ENCODE peak calls at places on chromosomes 3 and 15, in nine cellular contexts. One of them, this sample, is unnamed. For H3K4me1, the result is how much of the 10 kb centered on the place peaks cover.

GRCh38 chr3:43644443-43644842 is 22.6 kb upstream of the ANO10 start:
- DNase-seq in endothelial cell of umbilical vein: no peak
- DNase-seq in psoas muscle: no peak
- DNase-seq in cardiac muscle cell: no peak
- DNase-seq in HCT116: no peak
- DNase-seq in right atrium auricular region: no peak
- DNase-seq in pancreas: no peak
- DNase-seq in H9: no peak
- DNase-seq in neural progenitor cell: no peak
- DNase-seq in this sample: no peak

GRCh38 chr3:117660941-117661635 is 951.5 kb downstream of the TUSC7 start:
- DNase-seq in neural progenitor cell: peak
- DNase-seq in endothelial cell of umbilical vein: no peak
- DNase-seq in psoas muscle: no peak
- DNase-seq in HCT116: no peak
- DNase-seq in pancreas: no peak
- DNase-seq in cardiac muscle cell: no peak
- DNase-seq in H9: no peak
- DNase-seq in right atrium auricular region: no peak
- DNase-seq in this sample: no peak

GRCh38 chr3:155185623-155186022 is 105.5 kb downstream of the MME start:
- DNase-seq in HCT116: no peak
- DNase-seq in pancreas: no peak
- DNase-seq in endothelial cell of umbilical vein: no peak
- DNase-seq in H9: peak
- DNase-seq in cardiac muscle cell: no peak
- DNase-seq in psoas muscle: no peak
- DNase-seq in neural progenitor cell: no peak
- DNase-seq in right atrium auricular region: no peak
- DNase-seq in this sample: no peak

GRCh38 chr15:33234019-33234418 is 39.5 kb upstream of the FMN1 start:
- DNase-seq in HCT116: peak
- DNase-seq in psoas muscle: no peak
- DNase-seq in endothelial cell of umbilical vein: peak
- DNase-seq in H9: no peak
- DNase-seq in right atrium auricular region: no peak
- DNase-seq in neural progenitor cell: peak
- DNase-seq in cardiac muscle cell: peak
- DNase-seq in pancreas: no peak
- DNase-seq in this sample: peak

GRCh38 chr15:38690221-38690620 is 125.6 kb upstream of the RASGRP1 start:
- DNase-seq in endothelial cell of umbilical vein: no peak
- DNase-seq in HCT116: no peak
- DNase-seq in neural progenitor cell: no peak
- DNase-seq in right atrium auricular region: no peak
- DNase-seq in pancreas: no peak
- DNase-seq in H9: no peak
- DNase-seq in cardiac muscle cell: no peak
- DNase-seq in psoas muscle: no peak
- DNase-seq in this sample: no peak

GRCh38 chr15:38130200-38130567 is 122.5 kb upstream of the SPRED1 start:
- DNase-seq in right atrium auricular region: no peak
- DNase-seq in neural progenitor cell: peak
- DNase-seq in H9: no peak
- DNase-seq in HCT116: no peak
- DNase-seq in cardiac muscle cell: no peak
- DNase-seq in psoas muscle: no peak
- DNase-seq in pancreas: no peak
- DNase-seq in endothelial cell of umbilical vein: no peak
- DNase-seq in this sample: no peak

GRCh38 chr3:196634851-196635250 is 4.6 kb upstream of the NRROS start:
- DNase-seq in endothelial cell of umbilical vein: no peak
- DNase-seq in cardiac muscle cell: no peak
- DNase-seq in HCT116: no peak
- DNase-seq in pancreas: peak
- DNase-seq in neural progenitor cell: no peak
- DNase-seq in H9: no peak
- DNase-seq in right atrium auricular region: no peak
- DNase-seq in psoas muscle: no peak
- DNase-seq in this sample: no peak

GRCh38 chr15:101437618-101438481 is 51.7 kb downstream of the PCSK6 start:
- DNase-seq in cardiac muscle cell: no peak
- DNase-seq in neural progenitor cell: no peak
- DNase-seq in pancreas: no peak
- DNase-seq in endothelial cell of umbilical vein: no peak
- DNase-seq in psoas muscle: no peak
- DNase-seq in H9: no peak
- DNase-seq in right atrium auricular region: peak
- DNase-seq in HCT116: no peak
- DNase-seq in this sample: no peak

GRCh38 chr15:48861813-48862431 is 16.0 kb upstream of the EID1 start:
- DNase-seq in H9: no peak
- DNase-seq in neural progenitor cell: peak
- DNase-seq in endothelial cell of umbilical vein: peak
- DNase-seq in right atrium auricular region: no peak
- DNase-seq in HCT116: peak
- DNase-seq in cardiac muscle cell: peak
- DNase-seq in pancreas: no peak
- DNase-seq in psoas muscle: no peak
- DNase-seq in this sample: peak

GRCh38 chr3:171646357-171647133 is 163.7 kb downstream of the PLD1 start:
- DNase-seq in HCT116: peak
- DNase-seq in neural progenitor cell: peak
- DNase-seq in endothelial cell of umbilical vein: peak
- DNase-seq in H9: no peak
- DNase-seq in cardiac muscle cell: peak
- DNase-seq in pancreas: no peak
- DNase-seq in right atrium auricular region: no peak
- DNase-seq in psoas muscle: no peak
- DNase-seq in this sample: peak

GRCh38 chr3:105518806-105519418 is 152.2 kb downstream of the ALCAM start:
- DNase-seq in HCT116: peak
- DNase-seq in endothelial cell of umbilical vein: peak
- DNase-seq in psoas muscle: no peak
- DNase-seq in pancreas: no peak
- DNase-seq in right atrium auricular region: no peak
- DNase-seq in H9: no peak
- DNase-seq in neural progenitor cell: peak
- DNase-seq in cardiac muscle cell: peak
- DNase-seq in this sample: peak

GRCh38 chr3:105518201-105518600 is 151.5 kb downstream of the ALCAM start:
- DNase-seq in HCT116: no peak
- DNase-seq in neural progenitor cell: no peak
- DNase-seq in endothelial cell of umbilical vein: no peak
- DNase-seq in pancreas: no peak
- DNase-seq in cardiac muscle cell: no peak
- DNase-seq in H9: no peak
- DNase-seq in psoas muscle: no peak
- DNase-seq in right atrium auricular region: no peak
- DNase-seq in this sample: no peak

GRCh38 chr3:105513886-105514285 is 147.2 kb downstream of the ALCAM start:
- DNase-seq in cardiac muscle cell: no peak
- DNase-seq in H9: no peak
- DNase-seq in endothelial cell of umbilical vein: no peak
- DNase-seq in HCT116: no peak
- DNase-seq in right atrium auricular region: no peak
- DNase-seq in neural progenitor cell: no peak
- DNase-seq in psoas muscle: no peak
- DNase-seq in pancreas: no peak
- DNase-seq in this sample: no peak

GRCh38 chr3:105513042-105513441 is 146.3 kb downstream of the ALCAM start:
- DNase-seq in endothelial cell of umbilical vein: no peak
- DNase-seq in neural progenitor cell: no peak
- DNase-seq in cardiac muscle cell: no peak
- DNase-seq in psoas muscle: no peak
- DNase-seq in HCT116: no peak
- DNase-seq in pancreas: no peak
- DNase-seq in H9: no peak
- DNase-seq in right atrium auricular region: no peak
- DNase-seq in this sample: no peak

GRCh38 chr3:105516972-105517371 is 150.3 kb downstream of the ALCAM start:
- DNase-seq in right atrium auricular region: no peak
- DNase-seq in HCT116: no peak
- DNase-seq in cardiac muscle cell: peak
- DNase-seq in pancreas: no peak
- DNase-seq in psoas muscle: no peak
- DNase-seq in endothelial cell of umbilical vein: no peak
- DNase-seq in neural progenitor cell: peak
- DNase-seq in H9: no peak
- DNase-seq in this sample: peak
- TF ChIP-seq CTCF in right atrium auricular region: no peak
- TF ChIP-seq CTCF in HCT116: peak
- TF ChIP-seq CTCF in cardiac muscle cell: peak
- TF ChIP-seq CTCF in pancreas: no peak
- TF ChIP-seq CTCF in psoas muscle: no peak
- TF ChIP-seq CTCF in endothelial cell of umbilical vein: no peak
- TF ChIP-seq CTCF in neural progenitor cell: peak
- TF ChIP-seq CTCF in H9: peak
- TF ChIP-seq CTCF in this sample: peak

GRCh38 chr3:177827517-177828249 is 630.4 kb upstream of the TBL1XR1 start:
- DNase-seq in pancreas: no peak
- DNase-seq in HCT116: no peak
- DNase-seq in right atrium auricular region: no peak
- DNase-seq in endothelial cell of umbilical vein: peak
- DNase-seq in psoas muscle: no peak
- DNase-seq in neural progenitor cell: no peak
- DNase-seq in cardiac muscle cell: no peak
- DNase-seq in H9: no peak
- DNase-seq in this sample: peak

GRCh38 chr3:177833392-177833791 is 636.1 kb upstream of the TBL1XR1 start:
- DNase-seq in right atrium auricular region: no peak
- DNase-seq in cardiac muscle cell: no peak
- DNase-seq in HCT116: no peak
- DNase-seq in psoas muscle: no peak
- DNase-seq in endothelial cell of umbilical vein: peak
- DNase-seq in H9: no peak
- DNase-seq in neural progenitor cell: no peak
- DNase-seq in pancreas: no peak
- DNase-seq in this sample: no peak

GRCh38 chr3:177831361-177831760 is 634.1 kb upstream of the TBL1XR1 start:
- DNase-seq in H9: no peak
- DNase-seq in cardiac muscle cell: no peak
- DNase-seq in HCT116: no peak
- DNase-seq in right atrium auricular region: no peak
- DNase-seq in neural progenitor cell: no peak
- DNase-seq in psoas muscle: no peak
- DNase-seq in endothelial cell of umbilical vein: no peak
- DNase-seq in pancreas: no peak
- DNase-seq in this sample: no peak

GRCh38 chr3:177832862-177833261 is 635.6 kb upstream of the TBL1XR1 start:
- DNase-seq in endothelial cell of umbilical vein: no peak
- DNase-seq in cardiac muscle cell: no peak
- DNase-seq in pancreas: no peak
- DNase-seq in HCT116: no peak
- DNase-seq in right atrium auricular region: no peak
- DNase-seq in neural progenitor cell: no peak
- DNase-seq in H9: no peak
- DNase-seq in psoas muscle: no peak
- DNase-seq in this sample: no peak

GRCh38 chr3:177830411-177830849 is 633.1 kb upstream of the TBL1XR1 start:
- DNase-seq in endothelial cell of umbilical vein: no peak
- DNase-seq in psoas muscle: no peak
- DNase-seq in neural progenitor cell: no peak
- DNase-seq in HCT116: no peak
- DNase-seq in H9: no peak
- DNase-seq in right atrium auricular region: no peak
- DNase-seq in pancreas: no peak
- DNase-seq in cardiac muscle cell: no peak
- DNase-seq in this sample: peak
- H3K4me1 ChIP-seq in endothelial cell of umbilical vein: under half
- H3K4me1 ChIP-seq in psoas muscle: under half
- H3K4me1 ChIP-seq in neural progenitor cell: under half
- H3K4me1 ChIP-seq in HCT116: under half
- H3K4me1 ChIP-seq in H9: under half
- H3K4me1 ChIP-seq in right atrium auricular region: under half
- H3K4me1 ChIP-seq in pancreas: under half
- H3K4me1 ChIP-seq in cardiac muscle cell: under half
- H3K4me1 ChIP-seq in this sample: under half

GRCh38 chr15:42732095-42732827 is 4.7 kb downstream of the CDAN1 start:
- DNase-seq in pancreas: no peak
- DNase-seq in psoas muscle: no peak
- DNase-seq in neural progenitor cell: no peak
- DNase-seq in endothelial cell of umbilical vein: no peak
- DNase-seq in right atrium auricular region: no peak
- DNase-seq in cardiac muscle cell: no peak
- DNase-seq in HCT116: no peak
- DNase-seq in H9: no peak
- DNase-seq in this sample: no peak
- H3K27ac ChIP-seq in pancreas: no peak
- H3K27ac ChIP-seq in psoas muscle: no peak
- H3K27ac ChIP-seq in neural progenitor cell: no peak
- H3K27ac ChIP-seq in endothelial cell of umbilical vein: no peak
- H3K27ac ChIP-seq in right atrium auricular region: no peak
- H3K27ac ChIP-seq in cardiac muscle cell: no peak
- H3K27ac ChIP-seq in HCT116: no peak
- H3K27ac ChIP-seq in H9: no peak
- H3K27ac ChIP-seq in this sample: no peak

DNA sequence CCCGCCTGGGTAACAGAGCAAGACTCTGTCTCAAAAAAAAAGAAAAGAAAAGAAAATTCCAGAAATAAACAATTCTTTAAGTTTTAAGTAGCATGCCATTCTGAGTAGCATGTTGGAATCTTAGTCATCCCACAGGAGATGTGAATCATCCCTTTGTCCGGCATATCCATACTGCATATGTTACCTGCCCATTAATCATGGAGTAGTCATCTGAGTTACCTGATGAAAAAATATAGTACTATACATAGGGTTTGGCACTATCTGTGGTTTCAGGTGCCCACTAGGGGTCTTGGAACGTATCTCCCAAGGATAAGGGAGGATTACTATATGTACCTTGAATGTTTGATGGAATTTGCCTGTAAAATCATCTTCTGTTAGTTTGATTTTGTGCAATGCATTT is 6.3 kb upstream of the CCR4 start:
- DNase-seq in endothelial cell of umbilical vein: no peak
- DNase-seq in right atrium auricular region: no peak
- DNase-seq in psoas muscle: no peak
- DNase-seq in neural progenitor cell: no peak
- DNase-seq in H9: peak
- DNase-seq in pancreas: no peak
- DNase-seq in HCT116: peak
- DNase-seq in cardiac muscle cell: no peak
- DNase-seq in this sample: no peak
- TF ChIP-seq CTCF in endothelial cell of umbilical vein: no peak
- TF ChIP-seq CTCF in right atrium auricular region: no peak
- TF ChIP-seq CTCF in psoas muscle: no peak
- TF ChIP-seq CTCF in neural progenitor cell: no peak
- TF ChIP-seq CTCF in H9: peak
- TF ChIP-seq CTCF in pancreas: no peak
- TF ChIP-seq CTCF in HCT116: peak
- TF ChIP-seq CTCF in cardiac muscle cell: no peak
- TF ChIP-seq CTCF in this sample: no peak

GRCh38 chr3:126852536-126852935 is 130.4 kb upstream of the PLXNA1 start:
- DNase-seq in right atrium auricular region: no peak
- DNase-seq in pancreas: no peak
- DNase-seq in neural progenitor cell: peak
- DNase-seq in endothelial cell of umbilical vein: no peak
- DNase-seq in H9: peak
- DNase-seq in HCT116: no peak
- DNase-seq in cardiac muscle cell: no peak
- DNase-seq in psoas muscle: no peak
- DNase-seq in this sample: no peak
- H3K4me1 ChIP-seq in right atrium auricular region: under half
- H3K4me1 ChIP-seq in pancreas: under half
- H3K4me1 ChIP-seq in neural progenitor cell: half or more
- H3K4me1 ChIP-seq in endothelial cell of umbilical vein: under half
- H3K4me1 ChIP-seq in H9: under half
- H3K4me1 ChIP-seq in HCT116: under half
- H3K4me1 ChIP-seq in cardiac muscle cell: under half
- H3K4me1 ChIP-seq in psoas muscle: under half
- H3K4me1 ChIP-seq in this sample: under half

This sample was measured in hepatocyte.